ENCODE peak calls at places on chromosomes 5 and 9, in ten cellular contexts. H, C, P, U, M, I, J, V, T and Q are unnamed samples.

GRCh38 chr5:72079288-72079687 is 28.0 kb upstream of the MAP1B start:
- DNase-seq in M (peak), P (no peak), J (no peak), T (no peak), U (peak), V (no peak), H (peak), C (no peak), I (no peak), Q (no peak)

GRCh38 chr5:95923918-95924559 is 37.6 kb downstream of the ELL2 start:
- DNase-seq in I (no peak), T (no peak), H (no peak), M (no peak), P (no peak), U (no peak), V (no peak), C (no peak), J (no peak), Q (no peak)

GRCh38 chr9:908806-909205 is 67.3 kb downstream of the DMRT1 start:
- DNase-seq in I (no peak), T (no peak), C (no peak), M (no peak), J (no peak), H (no peak), U (no peak), P (no peak), V (no peak), Q (no peak)

GRCh38 chr9:83620841-83621636 is 1.9 kb upstream of the IDNK start:
- DNase-seq in P (no peak), H (peak), J (peak), U (no peak), M (peak), I (peak), C (peak), T (peak), V (peak), Q (peak)

GRCh38 chr5:126004636-126005035 is 418.6 kb upstream of the GRAMD2B start:
- DNase-seq in M (no peak), U (no peak), V (no peak), H (no peak), J (no peak), T (no peak), I (peak), P (no peak), C (no peak), Q (peak)

GRCh38 chr5:40904205-40904993 is 4.9 kb upstream of the C7 start:
- DNase-seq in C (no peak), M (peak), P (peak), I (peak), J (peak), V (peak), U (no peak), H (peak), T (peak), Q (peak)

GRCh38 chr9:91740713-91741112 is 209.3 kb downstream of the ROR2 start:
- DNase-seq in T (peak), P (no peak), U (no peak), I (peak), H (no peak), V (no peak), C (no peak), M (no peak), J (peak), Q (peak)

GRCh38 chr5:73751254-73751914 is 125.4 kb downstream of the ARHGEF28 start:
- DNase-seq in T (no peak), P (no peak), C (no peak), I (no peak), H (no peak), M (no peak), U (no peak), V (no peak), J (no peak), Q (no peak)

GRCh38 chr9:123567013-123567412 is 211.0 kb downstream of the CRB2 start:
- DNase-seq in H (no peak), J (no peak), P (no peak), C (no peak), M (no peak), T (no peak), V (no peak), I (no peak), U (no peak), Q (no peak)

GRCh38 chr9:136242908-136243525 is 2.6 kb downstream of the QSOX2 start:
- DNase-seq in J (no peak), V (no peak), C (no peak), U (no peak), M (no peak), P (no peak), T (no peak), I (no peak), H (no peak), Q (no peak)

GRCh38 chr5:17229308-17229707 is 11.9 kb downstream of the BASP1 start:
- DNase-seq in M (no peak), I (no peak), P (no peak), V (no peak), H (no peak), C (no peak), U (no peak), J (no peak), T (no peak), Q (no peak)

GRCh38 chr5:83066548-83067110 is 10.6 kb downstream of the TMEM167A start:
- DNase-seq in P (no peak), M (no peak), J (no peak), H (no peak), T (no peak), U (no peak), I (no peak), V (no peak), C (no peak), Q (no peak)

GRCh38 chr5:65070026-65070425 is 301.3 kb downstream of the CWC27 start:
- DNase-seq in M (no peak), U (no peak), V (no peak), H (no peak), P (no peak), C (no peak), T (no peak), I (no peak), J (no peak), Q (no peak)

GRCh38 chr5:150771034-150771795 is 7.3 kb upstream of the SMIM3 start:
- DNase-seq in C (no peak), J (no peak), T (no peak), U (no peak), M (no peak), P (no peak), V (no peak), I (no peak), H (no peak), Q (no peak)

GRCh38 chr9:101093620-101094019 is 65.1 kb downstream of the PLPPR1 start:
- DNase-seq in I (peak), V (peak), H (no peak), J (peak), U (no peak), P (no peak), M (no peak), C (no peak), T (no peak), Q (peak)

GRCh38 chr5:173778784-173779304 is 109.3 kb upstream of the CPEB4 start:
- DNase-seq in H (no peak), C (no peak), P (no peak), U (no peak), J (no peak), I (no peak), M (no peak), V (no peak), T (peak), Q (no peak)

GRCh38 chr9:91776409-91777365 is 173.3 kb downstream of the ROR2 start:
- DNase-seq in C (no peak), V (no peak), M (no peak), H (no peak), U (no peak), I (peak), P (no peak), T (peak), J (no peak), Q (peak)

GRCh38 chr9:106915851-106916250 is 52.9 kb downstream of the ZNF462 start:
- DNase-seq in I (no peak), U (no peak), P (no peak), M (no peak), H (no peak), C (no peak), V (no peak), T (no peak), J (no peak), Q (no peak)

GRCh38 chr5:96509313-96509712 is 76.3 kb upstream of the PCSK1 start:
- DNase-seq in C (no peak), I (peak), U (no peak), M (peak), J (no peak), H (no peak), P (no peak), V (peak), T (no peak), Q (peak)

GRCh38 chr5:154198611-154199230 is 8.2 kb downstream of the GALNT10 start:
- DNase-seq in J (no peak), P (peak), H (no peak), I (peak), M (peak), T (peak), C (no peak), U (no peak), V (peak), Q (peak)

GRCh38 chr9:38621434-38622082 is 1.2 kb upstream of the ANKRD18A start:
- DNase-seq in I (peak), H (no peak), V (peak), C (peak), M (no peak), T (no peak), J (peak), U (peak), P (no peak), Q (no peak)

GRCh38 chr5:172901788-172902496 is 57.3 kb upstream of the RPL26L1 start:
- DNase-seq in U (no peak), I (peak), T (peak), V (no peak), M (peak), C (no peak), H (no peak), J (peak), P (peak), Q (no peak)

GRCh38 chr5:54807421-54807820 is 178.0 kb downstream of the ESM1 start:
- DNase-seq in U (no peak), T (peak), C (no peak), V (peak), P (no peak), H (no peak), J (peak), M (peak), I (peak), Q (peak)

GRCh38 chr9:137778336-137778735 is 99.2 kb upstream of the CACNA1B start:
- DNase-seq in J (no peak), T (no peak), I (no peak), P (no peak), H (no peak), V (no peak), M (no peak), U (no peak), C (no peak), Q (no peak)

GRCh38 chr5:60961685-60962084 is 16.7 kb downstream of the NDUFAF2 start:
- DNase-seq in I (peak), P (peak), C (no peak), U (no peak), M (no peak), T (peak), H (no peak), V (peak), J (no peak), Q (peak)

GRCh38 chr9:94945191-94946144 is 219.0 kb downstream of the AOPEP start:
- DNase-seq in V (peak), J (peak), U (peak), T (peak), P (peak), C (peak), I (peak), H (peak), M (peak), Q (peak)

GRCh38 chr5:132226516-132227234 is 978 bp downstream of the P4HA2 start:
- DNase-seq in H (peak), V (no peak), J (peak), P (no peak), C (peak), U (no peak), I (peak), T (no peak), M (no peak), Q (peak)

GRCh38 chr5:168851902-168852321 is 272.7 kb upstream of the PANK3 start:
- DNase-seq in C (no peak), I (peak), M (no peak), P (peak), J (peak), H (no peak), T (peak), V (peak), U (no peak), Q (peak)

GRCh38 chr9:69469136-69469535 is 144.1 kb downstream of the ENTREP1 start:
- DNase-seq in H (no peak), T (no peak), P (no peak), M (no peak), C (no peak), I (no peak), U (no peak), J (no peak), V (no peak), Q (no peak)

GRCh38 chr9:115042781-115043509 is 75.0 kb downstream of the TNC start:
- DNase-seq in U (no peak), V (peak), T (no peak), P (no peak), M (no peak), J (no peak), I (peak), C (no peak), H (no peak), Q (peak)

GRCh38 chr9:124444166-124444565 is 6.1 kb upstream of the ADGRD2 start:
- DNase-seq in M (no peak), V (peak), H (no peak), U (no peak), T (no peak), C (no peak), I (no peak), J (no peak), P (no peak), Q (no peak)

GRCh38 chr5:132896685-132897084 is 23.2 kb downstream of the LEAP2 start:
- DNase-seq in T (no peak), M (no peak), C (no peak), P (no peak), V (no peak), H (no peak), I (no peak), U (no peak), J (no peak), Q (no peak)

GRCh38 chr9:112051812-112052211 is 123.3 kb downstream of the SUSD1 start:
- DNase-seq in P (no peak), T (peak), H (no peak), V (no peak), U (no peak), C (no peak), M (no peak), J (no peak), I (peak), Q (peak)

GRCh38 chr5:163653526-163653925 is 148.1 kb downstream of the MAT2B start:
- DNase-seq in C (no peak), U (no peak), M (no peak), J (no peak), H (no peak), T (no peak), V (no peak), I (no peak), P (no peak), Q (no peak)

GRCh38 chr9:136943291-136944093 is 1.0 kb downstream of the FBXW5 start:
- DNase-seq in I (peak), C (no peak), H (no peak), J (peak), U (peak), T (peak), V (peak), P (no peak), M (peak), Q (peak)

DNA sequence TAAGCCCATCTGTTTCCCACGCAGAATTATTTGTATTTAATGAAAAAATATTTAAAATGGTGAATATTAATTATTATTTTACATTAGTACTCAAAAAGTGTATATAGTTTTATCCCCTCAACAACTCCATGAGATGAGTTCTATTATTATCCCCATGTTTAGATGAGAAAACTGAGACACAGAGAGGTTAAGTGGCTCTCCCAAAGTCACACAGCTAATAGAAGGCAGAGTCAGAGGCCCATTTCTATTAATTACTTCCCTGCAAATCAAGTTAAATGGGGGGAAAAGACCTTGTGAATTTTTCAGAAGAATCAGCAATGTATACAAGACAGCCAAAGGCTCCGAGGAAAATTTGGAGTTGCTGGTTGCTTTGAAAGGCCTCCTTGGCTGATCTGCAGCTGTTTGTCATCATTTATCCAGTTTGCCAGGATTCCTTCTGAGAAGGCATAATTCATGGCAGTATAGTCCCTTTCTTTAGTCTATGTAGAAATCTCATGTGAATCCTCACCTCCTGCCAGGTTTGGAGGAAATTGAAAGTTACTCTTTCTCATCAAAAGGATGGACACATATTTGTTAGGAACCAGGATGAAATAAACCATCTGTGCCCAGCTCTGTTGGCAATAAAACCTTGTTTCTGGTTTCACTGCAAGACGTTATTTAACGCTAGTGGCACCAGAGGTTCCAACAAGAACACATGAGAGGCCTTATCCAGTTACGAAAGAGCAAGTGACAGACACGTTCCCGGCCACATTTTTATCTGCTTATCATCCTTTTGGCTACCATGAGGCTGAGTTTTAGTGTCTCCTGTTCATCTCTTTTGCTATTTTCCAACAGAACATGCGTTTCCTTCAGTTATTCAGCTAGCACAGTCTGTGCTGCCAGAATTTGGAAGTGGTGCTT is 631 bp downstream of the FYB1 start:
- DNase-seq in U (no peak), I (no peak), P (no peak), M (no peak), C (no peak), V (peak), H (no peak), J (no peak), T (no peak), Q (peak)
- H3K4me3 ChIP-seq in U (peak), I (no peak), P (no peak), M (no peak), C (peak), V (peak), H (peak), J (no peak), T (no peak), Q (no peak)

DNA sequence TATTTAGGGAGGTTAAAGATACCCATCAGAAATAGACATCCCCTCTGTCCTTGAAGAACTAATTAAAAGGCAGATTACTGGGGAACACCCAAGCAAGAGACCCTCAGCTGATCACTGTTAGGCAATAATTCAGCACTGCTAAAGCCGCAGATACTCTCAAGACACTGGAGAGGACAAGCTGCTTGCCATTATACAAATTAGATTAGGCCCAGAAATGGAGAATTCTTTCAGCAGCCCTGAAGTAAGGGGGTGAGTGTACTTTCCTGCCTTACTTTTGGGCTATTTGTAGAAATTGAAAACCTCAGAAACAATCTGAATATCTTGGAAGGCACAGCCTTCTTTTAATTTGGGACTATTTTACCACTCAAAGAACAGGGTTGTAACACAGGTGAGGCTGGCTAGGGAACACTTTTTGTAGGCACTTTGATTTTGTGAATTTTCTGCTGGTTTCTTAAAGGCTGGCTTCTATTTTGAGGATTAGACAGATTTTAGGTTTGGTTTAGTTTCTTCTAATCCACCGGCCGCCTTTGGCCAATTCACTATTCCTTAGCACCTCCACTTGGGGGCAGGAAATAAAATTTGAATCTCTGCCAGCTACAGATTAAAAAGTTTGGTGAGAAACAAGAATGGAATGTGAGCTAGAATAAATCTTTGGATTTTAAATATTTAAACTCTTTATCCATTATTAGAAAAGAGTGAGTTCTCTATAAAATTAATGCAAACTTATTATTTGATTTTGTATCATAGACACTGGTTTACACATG is 106.0 kb downstream of the SMARCA2 start:
- DNase-seq in T (peak), I (peak), V (peak), C (no peak), P (no peak), J (no peak), U (no peak), M (no peak), H (no peak), Q (peak)
- TF ChIP-seq CTCF in T (peak), I (no peak), V (peak), C (no peak), P (peak), J (no peak), U (peak), M (no peak), H (peak), Q (peak)

GRCh38 chr5:122150128-122150685 is 20.9 kb downstream of the ZNF474 start:
- DNase-seq in J (no peak), U (no peak), T (peak), C (no peak), H (no peak), P (no peak), M (no peak), I (peak), V (no peak), Q (peak)
- H3K4me3 ChIP-seq in J (no peak), U (no peak), T (no peak), C (no peak), H (no peak), P (no peak), M (no peak), I (no peak), V (no peak), Q (peak)

GRCh38 chr5:122154491-122154890 is 25.1 kb downstream of the ZNF474 start:
- DNase-seq in C (no peak), P (no peak), T (no peak), I (peak), V (no peak), M (no peak), H (no peak), J (no peak), U (no peak), Q (no peak)

GRCh38 chr5:122153230-122153629 is 23.9 kb downstream of the ZNF474 start:
- DNase-seq in H (no peak), U (no peak), V (peak), I (peak), P (peak), J (no peak), C (no peak), M (no peak), T (no peak), Q (peak)

GRCh38 chr5:122153774-122154173 is 24.4 kb downstream of the ZNF474 start:
- DNase-seq in P (no peak), U (no peak), M (no peak), J (no peak), T (no peak), V (no peak), C (no peak), I (peak), H (no peak), Q (no peak)

GRCh38 chr5:122154910-122155309 is 25.6 kb downstream of the ZNF474 start:
- DNase-seq in U (peak), C (no peak), J (peak), T (peak), V (peak), M (no peak), H (no peak), I (peak), P (no peak), Q (peak)

DNA sequence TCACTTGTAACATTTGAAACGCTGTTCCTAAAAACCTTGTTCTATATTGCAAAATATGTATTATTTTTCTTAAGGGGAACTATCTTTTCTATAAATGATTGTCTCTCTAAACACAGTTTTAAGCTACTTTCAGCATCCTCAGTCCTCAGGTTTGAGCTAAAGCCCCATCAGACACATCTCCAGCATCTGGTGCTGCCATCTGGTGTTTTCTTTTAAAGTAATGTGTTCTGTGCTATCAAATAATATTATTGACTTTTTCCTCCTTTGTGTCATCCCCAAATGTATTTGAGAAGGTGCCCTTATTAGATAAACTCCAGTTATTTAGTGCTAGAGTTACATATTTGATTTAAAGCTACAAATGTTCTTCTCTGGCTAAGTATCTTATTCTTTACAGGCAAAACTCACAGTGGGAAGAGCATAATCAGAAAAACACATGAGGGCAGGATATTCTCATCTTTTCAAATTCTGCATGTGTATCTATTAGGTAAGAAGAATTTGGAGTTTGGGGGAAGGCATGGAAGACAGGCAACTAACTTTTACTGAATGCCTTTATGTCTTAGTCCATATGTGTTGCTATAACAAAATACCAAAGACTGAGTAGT is 27.5 kb downstream of the ZNF474 start:
- DNase-seq in P (no peak), M (no peak), J (peak), I (peak), V (peak), C (no peak), T (peak), U (no peak), H (no peak), Q (peak)
- TF ChIP-seq CTCF in P (peak), M (peak), J (peak), I (peak), V (peak), C (peak), T (peak), U (peak), H (peak), Q (peak)